ENCODE peak calls at places on chromosome 15, in eight cellular contexts. R, Q, K, F, J, W, M and P are unnamed samples.

GRCh38 chr15:58760385-58761009 is 10.6 kb upstream of the MINDY2 start:
- DNase-seq in R (no peak), Q (no peak), K (no peak), F (no peak), J (no peak), W (no peak), M (no peak), P (no peak)

GRCh38 chr15:36644156-36644896 is 64.9 kb downstream of the CDIN1 start:
- DNase-seq in R (no peak), Q (no peak), K (no peak), F (no peak), J (no peak), W (no peak), M (no peak), P (no peak)

GRCh38 chr15:77148191-77148590 is 77.3 kb upstream of the TSPAN3 start:
- DNase-seq in R (no peak), Q (no peak), K (no peak), F (no peak), J (no peak), W (no peak), M (no peak), P (no peak)

GRCh38 chr15:77002954-77003912 is 8.3 kb downstream of the PSTPIP1 start:
- DNase-seq in R (no peak), Q (no peak), K (peak; percentile 86), F (no peak), J (peak; percentile 63), W (peak; percentile 70), M (peak; percentile 47), P (no peak)

GRCh38 chr15:101138913-101139880 is 112.7 kb downstream of the CHSY1 start:
- DNase-seq in R (no peak), Q (peak; percentile 62), K (peak; percentile 15), F (peak; percentile 77), J (no peak), W (peak; percentile 70), M (no peak), P (peak; percentile 88)

GRCh38 chr15:39495871-39496459 is 84.9 kb upstream of the THBS1 start:
- DNase-seq in R (no peak), Q (peak; percentile 52), K (no peak), F (no peak), J (no peak), W (no peak), M (no peak), P (peak; percentile 17)

GRCh38 chr15:71761649-71762048 is 48.7 kb upstream of the NR2E3 start:
- DNase-seq in R (peak; percentile 76), Q (peak; percentile 92), K (no peak), F (peak; percentile 74), J (no peak), W (no peak), M (no peak), P (peak; percentile 78)

GRCh38 chr15:43920815-43921214 is 94.0 kb downstream of the WDR76 start:
- DNase-seq in R (no peak), Q (peak; percentile 41), K (no peak), F (peak; percentile 35), J (no peak), W (no peak), M (no peak), P (peak; percentile 74)

GRCh38 chr15:57284535-57284934 is 91.8 kb upstream of the CGNL1 start:
- DNase-seq in R (no peak), Q (no peak), K (no peak), F (no peak), J (no peak), W (no peak), M (no peak), P (no peak)

GRCh38 chr15:64287953-64288352 is 68.0 kb downstream of the CSNK1G1 start:
- DNase-seq in R (no peak), Q (no peak), K (no peak), F (no peak), J (no peak), W (no peak), M (no peak), P (no peak)

GRCh38 chr15:77607111-77607893 is 25.4 kb downstream of the LINGO1 start:
- DNase-seq in R (no peak), Q (peak; percentile 39), K (no peak), F (peak; percentile 64), J (peak; percentile 43), W (no peak), M (no peak), P (no peak)

GRCh38 chr15:101602801-101603200 is 49.4 kb downstream of the TM2D3 start:
- DNase-seq in R (no peak), Q (no peak), K (no peak), F (no peak), J (no peak), W (no peak), M (no peak), P (no peak)

GRCh38 chr15:41917767-41918430 is 24.0 kb upstream of the SPTBN5 start:
- DNase-seq in R (peak; percentile 57), Q (peak; percentile 84), K (no peak), F (peak; percentile 77), J (no peak), W (no peak), M (peak; percentile 62), P (peak; percentile 65)

GRCh38 chr15:100732359-100733055 is 130.1 kb downstream of the ASB7 start:
- DNase-seq in R (no peak), Q (peak; percentile 24), K (no peak), F (no peak), J (no peak), W (no peak), M (no peak), P (peak; percentile 45)

GRCh38 chr15:47439146-47439869 is 278.0 kb upstream of the SEMA6D start:
- DNase-seq in R (no peak), Q (peak; percentile 65), K (no peak), F (peak; percentile 37), J (no peak), W (no peak), M (no peak), P (peak; percentile 19)

GRCh38 chr15:75721923-75722870 is 9.5 kb upstream of the CSPG4 start:
- DNase-seq in R (no peak), Q (no peak), K (peak; percentile 41), F (no peak), J (no peak), W (no peak), M (no peak), P (no peak)

GRCh38 chr15:75721462-75721922 is 8.8 kb upstream of the CSPG4 start:
- DNase-seq in R (no peak), Q (no peak), K (peak; percentile 26), F (no peak), J (no peak), W (no peak), M (no peak), P (no peak)

GRCh38 chr15:75723171-75723846 is 10.7 kb upstream of the CSPG4 start:
- DNase-seq in R (no peak), Q (no peak), K (peak; percentile 41), F (no peak), J (no peak), W (no peak), M (no peak), P (no peak)

GRCh38 chr15:75720297-75720696 is 7.6 kb upstream of the CSPG4 start:
- DNase-seq in R (no peak), Q (no peak), K (no peak), F (no peak), J (no peak), W (no peak), M (no peak), P (no peak)

GRCh38 chr15:75720787-75721461 is 8.3 kb upstream of the CSPG4 start:
- DNase-seq in R (peak; percentile 82), Q (no peak), K (peak; percentile 79), F (no peak), J (no peak), W (no peak), M (peak; percentile 62), P (peak; percentile 39)
- TF ChIP-seq CTCF in R (peak; percentile 93), Q (no peak), K (peak; percentile 23), F (peak; percentile 69), J (no peak), W (no peak), M (peak; percentile 36), P (peak; percentile 39)

GRCh38 chr15:70559223-70559823 is 204.0 kb downstream of the UACA start:
- DNase-seq in R (no peak), Q (peak; percentile 44), K (no peak), F (peak; percentile 21), J (peak; percentile 49), W (no peak), M (peak; percentile 25), P (peak; percentile 26)

GRCh38 chr15:70556804-70557203 is 206.6 kb downstream of the UACA start:
- DNase-seq in R (no peak), Q (no peak), K (no peak), F (no peak), J (no peak), W (no peak), M (no peak), P (no peak)

GRCh38 chr15:70557506-70558258 is 205.7 kb downstream of the UACA start:
- DNase-seq in R (no peak), Q (no peak), K (no peak), F (no peak), J (no peak), W (no peak), M (no peak), P (no peak)

GRCh38 chr15:70559840-70560239 is 203.5 kb downstream of the UACA start:
- DNase-seq in R (no peak), Q (no peak), K (no peak), F (no peak), J (no peak), W (no peak), M (no peak), P (no peak)

GRCh38 chr15:70558406-70559222 is 204.7 kb downstream of the UACA start:
- DNase-seq in R (no peak), Q (no peak), K (no peak), F (no peak), J (no peak), W (no peak), M (no peak), P (no peak)
- H3K4me3 ChIP-seq in R (no peak overlapping the region), Q (no peak overlapping the region), K (no peak overlapping the region), F (no peak overlapping the region), J (no peak overlapping the region), W (no peak overlapping the region), M (no peak overlapping the region), P (no peak overlapping the region)

GRCh38 chr15:89772933-89773583 is 3.1 kb upstream of the MESP2 start:
- DNase-seq in R (peak; percentile 29), Q (peak; percentile 65), K (no peak), F (no peak), J (no peak), W (peak; percentile 25), M (no peak), P (peak; percentile 43)
- TF ChIP-seq CTCF in R (no peak), Q (no peak), K (no peak), F (peak; percentile 42), J (no peak), W (peak; percentile 26), M (no peak), P (peak; percentile 23)

DNA sequence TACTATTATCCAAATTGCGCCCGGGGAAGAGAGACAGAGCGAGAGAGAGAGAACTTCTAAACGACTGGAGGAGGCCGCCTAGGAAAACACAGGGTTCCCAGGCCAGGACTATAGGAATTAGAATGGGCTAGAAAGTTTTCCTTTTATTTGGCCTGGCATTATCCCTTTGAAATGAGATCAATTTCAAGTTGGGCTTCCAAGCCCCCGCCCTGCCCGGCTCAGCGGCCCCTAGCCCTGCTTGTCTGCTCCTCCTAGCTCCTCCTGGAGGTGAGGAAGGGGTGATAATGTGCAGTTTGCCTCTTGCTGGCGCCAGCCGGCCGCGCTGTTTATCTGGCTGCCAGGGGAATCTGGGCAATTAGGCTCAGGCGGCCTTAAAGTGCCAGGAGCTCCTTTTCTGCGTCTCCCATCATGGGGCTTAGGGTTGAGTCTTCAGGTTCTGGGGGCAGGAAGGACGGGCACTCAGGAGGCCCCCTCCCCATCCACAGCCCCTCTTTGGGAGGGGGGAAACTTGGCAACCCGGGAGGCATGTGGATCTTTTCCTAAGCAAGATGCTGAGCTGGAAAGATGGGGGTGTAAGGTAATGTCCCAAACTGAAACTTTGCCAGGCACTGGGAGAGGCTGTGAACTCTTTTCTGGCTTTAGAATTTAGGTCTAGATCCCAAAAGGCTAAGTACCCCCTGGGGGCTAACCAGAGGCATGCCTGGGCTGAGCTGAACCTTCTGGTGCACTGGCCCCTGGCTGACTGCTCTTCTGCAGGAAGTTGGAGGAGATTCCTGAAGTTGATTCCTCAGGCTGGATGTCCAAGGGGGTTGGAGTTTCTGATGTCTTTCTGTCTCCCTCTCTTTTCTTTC is 5.5 kb downstream of the SMAD6 start:
- DNase-seq in R (no peak), Q (peak; percentile 43), K (no peak), F (no peak), J (peak; percentile 57), W (no peak), M (no peak), P (peak; percentile 55)
- H3K4me3 ChIP-seq in R (peak overlapping the region; percentile 5), Q (no peak overlapping the region), K (peak overlapping the region; percentile 83), F (no peak overlapping the region), J (peak overlapping the region; percentile 10), W (no peak overlapping the region), M (peak overlapping the region; percentile 34), P (peak overlapping the region; percentile 7)